ENCODE peak calls at places on chromosome 17, in six cellular contexts. L is midbrain, E is astrocyte of the cerebellum, J is pancreas, V is NCI-H460, R is substantia nigra. P is an unnamed sample.

GRCh38 chr17:17366235-17366634 is 63.1 kb downstream of the NT5M start:
- DNase-seq in L (no peak), E (no peak), J (no peak), V (no peak), R (no peak), P (no peak)

GRCh38 chr17:63151981-63152523 is 186.0 kb downstream of the TANC2 start:
- DNase-seq in L (peak; percentile 65), E (no peak), J (no peak), V (no peak), R (no peak), P (no peak)

GRCh38 chr17:45043268-45043681 is 8.2 kb downstream of the DCAKD start:
- DNase-seq in L (peak; percentile 36), E (no peak), J (peak; percentile 36), V (no peak), R (peak; percentile 21), P (no peak)

GRCh38 chr17:70308619-70309018 is 139.3 kb downstream of the KCNJ2 start:
- DNase-seq in L (peak; percentile 11), E (no peak), J (no peak), V (no peak), R (no peak), P (no peak)

GRCh38 chr17:40191237-40192208 is 14.3 kb downstream of the RAPGEFL1 start:
- DNase-seq in L (peak; percentile 61), E (peak; percentile 42), J (peak; percentile 89), V (peak; percentile 72), R (peak; percentile 62), P (peak; percentile 89)

GRCh38 chr17:9484789-9485188 is 90.8 kb downstream of the STX8 start:
- DNase-seq in L (no peak), E (no peak), J (no peak), V (no peak), R (no peak), P (peak; percentile 51)

GRCh38 chr17:39527220-39527813 is 66.0 kb downstream of the CDK12 start:
- DNase-seq in L (no peak), E (no peak), J (no peak), V (peak; percentile 11), R (no peak), P (no peak)

GRCh38 chr17:49148171-49148570 is 15.6 kb downstream of the B4GALNT2 start:
- DNase-seq in L (no peak), E (no peak), J (no peak), V (no peak), R (no peak), P (no peak)

GRCh38 chr17:83189673-83190385 is 110.4 kb downstream of the METRNL start:
- DNase-seq in L (no peak), E (no peak), J (peak; percentile 28), V (no peak), R (no peak), P (peak; percentile 77)

GRCh38 chr17:8674344-8675305 is 44.1 kb upstream of the MYH10 start:
- DNase-seq in L (no peak), E (no peak), J (no peak), V (no peak), R (no peak), P (peak; percentile 38)

GRCh38 chr17:78697846-78698343 is 84.2 kb downstream of the CYTH1 start:
- DNase-seq in L (no peak), E (no peak), J (no peak), V (no peak), R (no peak), P (no peak)

GRCh38 chr17:38632334-38632733 is 26.6 kb upstream of the SRCIN1 start:
- DNase-seq in L (no peak), E (no peak), J (no peak), V (no peak), R (no peak), P (no peak)

GRCh38 chr17:63304704-63305261 is 141.3 kb downstream of the CYB561 start:
- DNase-seq in L (no peak), E (no peak), J (peak; percentile 26), V (no peak), R (no peak), P (no peak)

GRCh38 chr17:35345926-35346771 is 27.3 kb downstream of the SLFN11 start:
- DNase-seq in L (peak; percentile 17), E (no peak), J (no peak), V (no peak), R (peak; percentile 37), P (peak; percentile 66)

GRCh38 chr17:58200024-58200633 is 7.6 kb downstream of the EPX start:
- DNase-seq in L (peak; percentile 1), E (no peak), J (no peak), V (peak; percentile 53), R (peak; percentile 13), P (peak; percentile 63)

GRCh38 chr17:43814714-43815113 is 18.2 kb downstream of the MPP3 start:
- DNase-seq in L (no peak), E (peak; percentile 32), J (no peak), V (no peak), R (no peak), P (peak; percentile 84)

GRCh38 chr17:3639981-3640596 is 3.5 kb downstream of the CTNS start:
- DNase-seq in L (no peak), E (no peak), J (no peak), V (no peak), R (no peak), P (no peak)

GRCh38 chr17:1649844-1650409 is at the start of gene RILP:
- DNase-seq in L (peak; percentile 26), E (no peak), J (peak; percentile 98), V (peak; percentile 24), R (no peak), P (peak; percentile 35)

GRCh38 chr17:80248001-80248893 is 12.4 kb upstream of the RNF213 start:
- DNase-seq in L (no peak), E (no peak), J (peak; percentile 69), V (no peak), R (no peak), P (no peak)

GRCh38 chr17:21218831-21219380 is 4.9 kb upstream of the TMEM11 start:
- DNase-seq in L (no peak), E (no peak), J (no peak), V (no peak), R (no peak), P (no peak)

GRCh38 chr17:13004336-13004735 is 13.5 kb downstream of the ELAC2 start:
- DNase-seq in L (no peak), E (no peak), J (no peak), V (no peak), R (no peak), P (no peak)

GRCh38 chr17:3532859-3533142 is 24.8 kb downstream of the TRPV3 start:
- DNase-seq in L (no peak), E (no peak), J (no peak), V (no peak), R (no peak), P (no peak)

P was measured in AG08395.